ENCODE peak calls at places on chromosomes 7 and 10, in seven cellular contexts. J is lung; T is stimulated activated CD4-positive, alpha-beta T cell treated with anti-CD3 and anti-CD28 coated beads, Interleukin-15, amount 100 ng/mL, for 1 hour; Z is ELR; Q is Panc1; D is epithelial cell of prostate; A is neuronal stem cell. K is an unnamed sample.

GRCh38 chr7:74627699-74628411 is 29.7 kb upstream of the GTF2I start:
- DNase-seq in J (peak), T (no peak), Z (no peak), Q (no peak), D (no peak), A (peak), K (no peak)

GRCh38 chr7:74511360-74511759 is 57.7 kb downstream of the GTF2IRD1 start:
- DNase-seq in J (no peak), T (no peak), Z (no peak), Q (no peak), D (no peak), A (no peak), K (no peak)

GRCh38 chr7:136189506-136189998 is 212.4 kb upstream of the MTPN start:
- DNase-seq in J (no peak), T (no peak), Z (no peak), Q (no peak), D (no peak), A (no peak), K (no peak)

GRCh38 chr7:18312482-18312881 is 183.1 kb upstream of the HDAC9 start:
- DNase-seq in J (no peak), T (no peak), Z (no peak), Q (no peak), D (no peak), A (no peak), K (no peak)

GRCh38 chr10:59323831-59324401 is 38.4 kb downstream of the FAM13C start:
- DNase-seq in J (no peak), T (no peak), Z (no peak), Q (no peak), D (no peak), A (no peak), K (no peak)

GRCh38 chr10:91487914-91488577 is 77.9 kb downstream of the HECTD2 start:
- DNase-seq in J (no peak), T (no peak), Z (no peak), Q (no peak), D (no peak), A (no peak), K (no peak)

GRCh38 chr10:75245354-75246001 is 9.7 kb upstream of the COMTD1 start:
- DNase-seq in J (no peak), T (no peak), Z (no peak), Q (no peak), D (no peak), A (no peak), K (no peak)

GRCh38 chr10:5071411-5072198 is 22.6 kb upstream of the AKR1C3 start:
- DNase-seq in J (peak), T (no peak), Z (peak), Q (no peak), D (no peak), A (peak), K (no peak)

GRCh38 chr10:113096111-113097045 is 146.3 kb downstream of the TCF7L2 start:
- DNase-seq in J (no peak), T (no peak), Z (no peak), Q (no peak), D (no peak), A (no peak), K (no peak)

GRCh38 chr10:119237722-119238436 is 30.5 kb downstream of the GRK5 start:
- DNase-seq in J (no peak), T (no peak), Z (no peak), Q (no peak), D (no peak), A (no peak), K (no peak)

GRCh38 chr7:2773608-2774007 is 70.5 kb downstream of the GNA12 start:
- DNase-seq in J (no peak), T (no peak), Z (no peak), Q (no peak), D (no peak), A (no peak), K (no peak)

GRCh38 chr7:158732483-158733219 is 28.0 kb upstream of the NCAPG2 start:
- DNase-seq in J (peak), T (no peak), Z (no peak), Q (no peak), D (no peak), A (no peak), K (no peak)

GRCh38 chr7:151051108-151051507 is 2.8 kb downstream of the ASIC3 start:
- DNase-seq in J (peak), T (peak), Z (peak), Q (no peak), D (no peak), A (peak), K (peak)

GRCh38 chr7:117247809-117248208 is 75.0 kb downstream of the WNT2 start:
- DNase-seq in J (no peak), T (no peak), Z (no peak), Q (no peak), D (no peak), A (no peak), K (no peak)

GRCh38 chr10:50627896-50628295 is 4.1 kb upstream of the SGMS1 start:
- DNase-seq in J (no peak), T (no peak), Z (no peak), Q (no peak), D (no peak), A (no peak), K (no peak)

K was measured in central memory CD8-positive, alpha-beta T cell.